ENCODE peak calls at places on chromosomes 13 and 19, in ten cellular contexts. D is cardiac muscle cell, Z is heart right ventricle, G is midbrain, E is H9, X is NCI-H187 treated with DMSO at 0.1 percent for 48 hours, M is GM12864, Q is RWPE1, O is dorsolateral prefrontal cortex, U is HCT116. L is an unnamed sample.
A peak's percentile ranks its signal among the peaks of the same experiment; 100 is the strongest.

GRCh38 chr13:108200781-108201398 is 14.4 kb downstream of the LIG4 start:
- DNase-seq in E (no peak), Q (peak; percentile 43), Z (no peak), D (no peak), G (no peak), O (no peak), X (no peak), M (no peak), U (no peak), L (peak; percentile 46)

GRCh38 chr13:110298566-110299321 is 8.2 kb downstream of the COL4A1 start:
- DNase-seq in G (no peak), U (no peak), O (no peak), M (no peak), X (no peak), E (peak; percentile 60), D (peak; percentile 72), Z (peak; percentile 48), Q (no peak), L (peak; percentile 47)

GRCh38 chr13:52851153-52851962 is 2.9 kb upstream of the PCDH8 start:
- DNase-seq in M (peak; percentile 85), Z (peak; percentile 23), G (peak; percentile 46), Q (peak; percentile 34), U (no peak), E (peak; percentile 85), O (peak; percentile 49), D (peak; percentile 49), X (no peak), L (no peak)

GRCh38 chr13:36000028-36000427 is 131.2 kb downstream of the DCLK1 start:
- DNase-seq in M (no peak), O (no peak), X (no peak), Q (no peak), G (no peak), U (no peak), E (no peak), Z (no peak), D (no peak), L (no peak)

GRCh38 chr19:6590458-6591319 is at the start of gene CD70:
- DNase-seq in O (no peak), M (peak; percentile 88), Z (no peak), D (no peak), Q (peak; percentile 48), X (no peak), U (no peak), G (no peak), E (peak; percentile 89), L (peak; percentile 78)

GRCh38 chr13:22162889-22163288 is 492.0 kb downstream of the FGF9 start:
- DNase-seq in D (no peak), U (no peak), G (no peak), M (no peak), Z (no peak), O (no peak), X (no peak), Q (no peak), E (no peak), L (no peak)

GRCh38 chr19:45470147-45471081 is 2.6 kb downstream of the FOSB start:
- DNase-seq in Q (peak; percentile 48), E (no peak), G (no peak), Z (no peak), M (no peak), O (no peak), U (no peak), D (peak; percentile 61), X (no peak), L (peak; percentile 79)

GRCh38 chr13:113152894-113153809 is 5.3 kb upstream of the PROZ start:
- DNase-seq in X (no peak), M (no peak), E (peak; percentile 66), U (no peak), Q (no peak), G (no peak), O (peak; percentile 44), Z (peak; percentile 58), D (peak; percentile 68), L (no peak)

GRCh38 chr13:111947876-111948275 is 119.1 kb upstream of the SOX1 start:
- DNase-seq in Z (no peak), O (peak; percentile 24), U (no peak), Q (no peak), X (no peak), E (peak; percentile 8), D (no peak), G (no peak), M (no peak), L (peak; percentile 42)

GRCh38 chr13:101092985-101093384 is 323.3 kb downstream of the NALCN start:
- DNase-seq in D (no peak), O (no peak), G (no peak), Q (peak; percentile 5), X (no peak), U (no peak), E (no peak), Z (no peak), M (no peak), L (no peak)

GRCh38 chr19:3809881-3810707 is 23.9 kb upstream of the MATK start:
- DNase-seq in D (no peak), Q (no peak), E (no peak), U (no peak), Z (no peak), G (no peak), M (no peak), O (no peak), X (no peak), L (no peak)

GRCh38 chr19:37551123-37551993 is 43.2 kb downstream of the ZNF571 start:
- DNase-seq in D (peak; percentile 84), O (no peak), E (no peak), X (no peak), U (no peak), M (peak; percentile 59), Q (peak; percentile 27), Z (peak; percentile 64), G (no peak), L (no peak)

GRCh38 chr13:69474286-69474685 is 633.3 kb upstream of the ATXN8OS start:
- DNase-seq in U (no peak), X (no peak), E (no peak), G (no peak), Z (no peak), D (no peak), M (no peak), Q (peak; percentile 10), O (no peak), L (no peak)

GRCh38 chr13:99992912-99993311 is 11.3 kb downstream of the ZIC2 start:
- DNase-seq in D (no peak), U (no peak), G (no peak), Q (no peak), E (no peak), Z (no peak), M (no peak), X (no peak), O (no peak), L (peak; percentile 71)

GRCh38 chr19:13083008-13083404 is 19.7 kb downstream of the LYL1 start:
- DNase-seq in Z (no peak), E (no peak), U (no peak), D (no peak), O (no peak), Q (no peak), X (no peak), M (no peak), G (no peak), L (no peak)

GRCh38 chr13:104831823-104832222 is 1703.6 kb downstream of the EFNB2 start:
- DNase-seq in Z (no peak), M (no peak), O (no peak), X (peak; percentile 83), U (no peak), Q (no peak), G (no peak), D (no peak), E (no peak), L (no peak)

GRCh38 chr13:99949657-99950413 is 21.7 kb downstream of the ZIC5 start:
- DNase-seq in Q (no peak), X (no peak), Z (no peak), M (no peak), U (no peak), E (no peak), O (no peak), D (no peak), G (no peak), L (no peak)

GRCh38 chr19:50162988-50163387 is at the start of gene IZUMO2:
- DNase-seq in O (no peak), D (no peak), Z (no peak), Q (no peak), U (no peak), E (peak; percentile 82), M (no peak), G (no peak), X (no peak), L (no peak)

GRCh38 chr13:42466609-42467008 is 107.3 kb upstream of the TNFSF11 start:
- DNase-seq in M (no peak), D (no peak), E (no peak), G (no peak), U (no peak), Q (no peak), X (no peak), O (no peak), Z (no peak), L (no peak)

GRCh38 chr19:2798733-2799132 is 13.4 kb downstream of the THOP1 start:
- DNase-seq in X (no peak), U (no peak), G (no peak), D (peak; percentile 20), M (no peak), E (no peak), O (no peak), Q (no peak), Z (peak; percentile 70), L (no peak)

GRCh38 chr13:106997219-106997618 is 429.3 kb upstream of the ARGLU1 start:
- DNase-seq in M (no peak), Q (no peak), X (no peak), G (no peak), Z (no peak), D (no peak), E (no peak), U (no peak), O (no peak), L (no peak)

GRCh38 chr13:59603646-59604045 is 560.1 kb downstream of the DIAPH3 start:
- DNase-seq in G (no peak), Z (no peak), D (no peak), Q (no peak), E (peak; percentile 42), M (no peak), X (no peak), O (no peak), U (no peak), L (no peak)

GRCh38 chr19:10975374-10976036 is 14.7 kb downstream of the SMARCA4 start:
- DNase-seq in M (no peak), U (no peak), Z (peak; percentile 53), E (no peak), D (peak; percentile 84), Q (no peak), G (no peak), O (no peak), X (no peak), L (no peak)

GRCh38 chr13:109162248-109163051 is 533.0 kb downstream of the MYO16 start:
- DNase-seq in O (no peak), X (peak; percentile 64), D (no peak), E (no peak), M (peak; percentile 95), U (no peak), Z (no peak), Q (no peak), G (no peak), L (no peak)

GRCh38 chr19:7668842-7669241 is at the start of gene RETN:
- DNase-seq in Z (no peak), U (no peak), X (no peak), G (no peak), M (no peak), O (no peak), D (no peak), E (no peak), Q (no peak), L (no peak)

GRCh38 chr13:81636120-81636519 is 1295.2 kb upstream of the SPRY2 start:
- DNase-seq in Z (no peak), Q (no peak), G (no peak), X (no peak), D (no peak), U (no peak), M (no peak), O (no peak), E (no peak), L (no peak)

GRCh38 chr19:11356676-11357550 is 1.7 kb downstream of the PLPPR2 start:
- DNase-seq in Z (no peak), D (no peak), G (no peak), M (no peak), O (no peak), U (no peak), X (no peak), E (no peak), Q (no peak), L (no peak)

GRCh38 chr13:44263920-44264610 is 109.6 kb upstream of the SERP2 start:
- DNase-seq in D (peak; percentile 90), G (no peak), X (no peak), O (peak; percentile 76), U (no peak), Q (no peak), M (no peak), E (no peak), Z (no peak), L (no peak)